ENCODE peak calls at places on chromosomes 16 and 17, in five cellular contexts. V is heart right ventricle, J is GM23338, I is H1, F is body of pancreas. P is an unnamed sample.

GRCh38 chr17:82281502-82282238 is 8.2 kb upstream of the CSNK1D start:
- DNase-seq in J (no peak), I (no peak), F (peak), V (no peak), P (peak)

GRCh38 chr16:55265926-55266325 is 58.1 kb upstream of the IRX6 start:
- DNase-seq in J (no peak), V (no peak), F (no peak), I (no peak), P (no peak)

GRCh38 chr17:13415877-13416416 is 185.8 kb downstream of the HS3ST3A1 start:
- DNase-seq in J (no peak), V (peak), I (no peak), F (peak), P (peak)

GRCh38 chr17:6862822-6863221 is 31.3 kb upstream of the TEKT1 start:
- DNase-seq in F (no peak), V (no peak), J (no peak), I (no peak), P (no peak)

GRCh38 chr17:69672924-69673323 is 258.4 kb downstream of the MAP2K6 start:
- DNase-seq in I (no peak), F (no peak), J (no peak), V (no peak), P (no peak)

GRCh38 chr16:23071202-23072083 is 77.8 kb downstream of the USP31 start:
- DNase-seq in J (no peak), I (no peak), V (no peak), F (no peak), P (no peak)

GRCh38 chr17:34511931-34512330 is 67.5 kb upstream of the TMEM132E start:
- DNase-seq in J (no peak), V (no peak), F (no peak), I (no peak), P (no peak)

GRCh38 chr16:31713945-31714898 is 159.4 kb upstream of the ZNF267 start:
- DNase-seq in V (no peak), I (peak), J (peak), F (peak), P (no peak)

GRCh38 chr16:25007284-25007984 is 7.7 kb downstream of the ARHGAP17 start:
- DNase-seq in V (no peak), F (no peak), I (no peak), J (no peak), P (no peak)

GRCh38 chr16:28311913-28312312 is 19.6 kb downstream of the SBK1 start:
- DNase-seq in V (no peak), F (no peak), J (no peak), I (no peak), P (no peak)

GRCh38 chr17:82615084-82616020 is 32.9 kb downstream of the WDR45B start:
- DNase-seq in I (peak), J (peak), F (no peak), V (no peak), P (peak)

GRCh38 chr16:47965439-47965838 is 190.4 kb downstream of the ABCC12 start:
- DNase-seq in F (no peak), I (peak), J (peak), V (no peak), P (no peak)

GRCh38 chr16:8867483-8868271 is 1.1 kb downstream of the CARHSP1 start:
- DNase-seq in I (no peak), V (peak), F (peak), J (no peak), P (no peak)

GRCh38 chr16:63577891-63578290 is 1541.7 kb upstream of the CDH8 start:
- DNase-seq in J (peak), F (no peak), I (no peak), V (no peak), P (no peak)

GRCh38 chr16:47777191-47777590 is 316.1 kb downstream of the PHKB start:
- DNase-seq in J (no peak), V (no peak), I (no peak), F (no peak), P (no peak)

GRCh38 chr17:68433911-68434503 is 23.3 kb downstream of the WIPI1 start:
- DNase-seq in V (no peak), J (no peak), F (no peak), I (no peak), P (no peak)

GRCh38 chr16:17261197-17261858 is 209.4 kb downstream of the XYLT1 start:
- DNase-seq in V (no peak), I (no peak), F (no peak), J (no peak), P (no peak)

GRCh38 chr17:10755592-10756127 is 25.8 kb upstream of the TMEM220 start:
- DNase-seq in I (no peak), J (no peak), F (no peak), V (no peak), P (no peak)
- TF ChIP-seq CTCF in I (no peak), J (no peak), F (no peak), V (no peak), P (no peak)

GRCh38 chr17:64502021-64502420 is 4.1 kb downstream of the DDX5 start:
- DNase-seq in V (no peak), J (no peak), I (no peak), F (no peak), P (no peak)
- H3K27ac ChIP-seq in V (no peak), J (peak), I (no peak), F (no peak), P (no peak)

GRCh38 chr17:29036584-29036983 is 6.4 kb upstream of the PIPOX start:
- DNase-seq in I (no peak), V (no peak), F (no peak), J (no peak), P (no peak)
- TF ChIP-seq CTCF in I (peak), V (no peak), F (no peak), J (peak), P (no peak)

DNA sequence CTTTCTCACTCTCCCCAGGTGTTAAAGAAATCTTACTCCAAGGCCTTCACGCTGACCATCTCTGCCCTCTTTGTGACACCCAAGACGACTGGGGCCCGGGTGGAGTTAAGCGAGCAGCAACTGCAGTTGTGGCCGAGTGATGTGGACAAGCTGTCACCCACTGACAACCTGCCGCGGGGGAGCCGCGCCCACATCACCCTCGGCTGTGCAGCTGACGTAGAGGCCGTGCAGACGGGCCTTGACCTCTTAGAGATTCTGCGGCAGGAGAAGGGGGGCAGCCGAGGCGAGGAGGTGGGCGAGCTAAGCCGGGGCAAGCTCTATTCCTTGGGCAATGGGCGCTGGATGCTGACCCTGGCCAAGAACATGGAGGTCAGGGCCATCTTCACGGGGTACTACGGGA is 6.9 kb downstream of the CNP start:
- DNase-seq in I (no peak), V (no peak), F (no peak), J (no peak), P (peak)
- H3K27ac ChIP-seq in I (no peak), V (peak), F (peak), J (no peak), P (no peak)

DNA sequence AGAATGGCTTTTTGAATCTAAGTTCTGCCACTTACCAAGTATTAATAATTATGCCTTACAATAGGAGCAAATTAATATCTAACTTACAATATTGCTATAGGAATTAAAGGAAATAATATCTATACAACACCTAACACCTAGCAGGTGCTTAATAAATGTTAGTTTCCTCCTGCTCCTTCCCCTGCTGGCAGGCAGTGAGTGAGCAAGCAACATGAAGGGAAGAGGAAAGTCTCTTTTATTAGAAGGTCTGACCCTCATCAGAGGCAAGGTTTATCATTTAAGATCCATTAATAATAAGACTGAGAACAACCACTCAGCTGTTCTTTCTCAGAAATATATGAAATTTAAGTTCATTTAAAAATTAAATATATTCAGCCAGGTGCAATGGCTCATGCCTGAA is 6.7 kb upstream of the DYNC1LI2 start:
- DNase-seq in J (peak), I (no peak), V (no peak), F (no peak), P (no peak)
- TF ChIP-seq CTCF in J (no peak), I (no peak), V (no peak), F (no peak), P (no peak)

GRCh38 chr17:50817838-50818237 is 17.5 kb upstream of the WFIKKN2 start:
- DNase-seq in J (peak), F (no peak), I (no peak), V (no peak), P (no peak)

GRCh38 chr17:50818266-50818665 is 17.1 kb upstream of the WFIKKN2 start:
- DNase-seq in V (no peak), I (no peak), J (no peak), F (no peak), P (no peak)

GRCh38 chr17:50815400-50815799 is 20.0 kb upstream of the WFIKKN2 start:
- DNase-seq in I (no peak), J (no peak), F (no peak), V (no peak), P (no peak)

GRCh38 chr17:50820651-50821050 is 14.7 kb upstream of the WFIKKN2 start:
- DNase-seq in J (no peak), F (no peak), I (no peak), V (no peak), P (no peak)

GRCh38 chr17:50817142-50817751 is 18.1 kb upstream of the WFIKKN2 start:
- DNase-seq in F (peak), V (peak), I (peak), J (peak), P (no peak)
- H3K27ac ChIP-seq in F (no peak), V (no peak), I (no peak), J (no peak), P (no peak)

GRCh38 chr17:11885051-11885450 is 112.2 kb downstream of the ZNF18 start:
- DNase-seq in I (peak), J (no peak), F (no peak), V (no peak), P (no peak)

GRCh38 chr17:11882716-11883115 is 114.6 kb downstream of the ZNF18 start:
- DNase-seq in F (no peak), I (no peak), V (no peak), J (no peak), P (no peak)

GRCh38 chr17:11874756-11875155 is 122.5 kb downstream of the ZNF18 start:
- DNase-seq in J (no peak), V (no peak), F (no peak), I (no peak), P (no peak)

GRCh38 chr17:11880714-11881113 is 116.6 kb downstream of the ZNF18 start:
- DNase-seq in V (no peak), J (no peak), I (no peak), F (no peak), P (no peak)
- TF ChIP-seq CTCF in V (no peak), J (peak), I (peak), F (no peak), P (no peak)

DNA sequence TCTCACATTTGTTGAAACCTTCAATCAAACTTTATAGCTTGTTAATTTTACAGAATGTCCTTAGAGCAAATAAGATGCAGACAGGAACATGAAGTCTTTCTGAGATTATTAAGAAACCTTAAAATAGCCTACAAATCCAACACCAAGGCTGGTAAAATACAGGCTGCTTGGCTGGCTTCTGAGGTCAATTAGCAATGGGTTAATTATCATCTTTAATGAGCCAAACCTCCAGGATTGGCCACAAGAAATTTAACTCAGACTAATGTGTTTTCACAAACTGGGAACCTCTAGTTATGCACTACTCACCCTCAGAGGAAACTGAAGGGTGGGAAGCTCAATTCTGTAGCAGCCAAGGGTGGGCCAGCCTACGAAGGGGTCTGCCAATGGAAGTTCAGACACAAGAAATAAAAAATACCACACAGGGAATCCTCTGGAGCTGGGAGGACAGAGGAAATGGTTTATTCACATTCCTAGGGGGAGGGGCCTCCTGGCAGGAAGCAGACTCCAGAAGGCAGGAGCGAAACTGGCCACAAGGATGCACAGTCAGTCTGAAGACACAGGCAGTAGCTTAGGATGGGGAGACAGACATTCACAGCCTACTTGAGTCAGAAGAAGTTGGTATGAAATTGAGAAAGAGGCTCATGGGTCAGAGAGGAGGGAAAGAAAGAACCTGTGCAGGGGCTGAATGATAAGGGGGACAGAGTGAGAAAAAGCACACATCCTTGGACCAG is 36.1 kb downstream of the HIC1 start:
- DNase-seq in V (peak), F (no peak), I (peak), J (peak), P (no peak)
- H3K27ac ChIP-seq in V (peak), F (no peak), I (no peak), J (peak), P (peak)

GRCh38 chr16:89378947-89379771 is 111.2 kb downstream of the ANKRD11 start:
- DNase-seq in F (no peak), I (no peak), J (no peak), V (no peak), P (no peak)
- TF ChIP-seq CTCF in F (no peak), I (no peak), J (peak), V (no peak), P (no peak)

P was measured in left lung.